ENCODE peak calls at places on chromosomes 16 and 17, in five cellular contexts. N is left cardiac atrium; V is HFFc6; Q is iris pigment epithelial cell; T is effector CD4-positive, alpha-beta T cell. O is an unnamed sample.

GRCh38 chr17:46020998-46021397 is 21.9 kb downstream of the STH start:
- DNase-seq in T (no peak), V (no peak), Q (no peak), N (no peak), O (no peak)

GRCh38 chr17:29571486-29571882 is 3.0 kb downstream of the TP53I13 start:
- DNase-seq in N (no peak), T (no peak), V (no peak), Q (no peak), O (no peak)

GRCh38 chr17:38710985-38711384 is 5.9 kb downstream of the MLLT6 start:
- DNase-seq in Q (no peak), V (no peak), T (no peak), N (no peak), O (no peak)

GRCh38 chr16:81277681-81278080 is 37.1 kb upstream of the GAN start:
- DNase-seq in Q (no peak), V (no peak), N (no peak), T (no peak), O (no peak)

GRCh38 chr17:80751460-80752368 is 207.1 kb downstream of the RPTOR start:
- DNase-seq in V (peak; percentile 76), Q (peak; percentile 65), N (no peak), T (no peak), O (no peak)

GRCh38 chr17:33267279-33267790 is 25.8 kb downstream of the ASIC2 start:
- DNase-seq in V (peak; percentile 87), T (no peak), Q (peak; percentile 80), N (no peak), O (no peak)

GRCh38 chr17:81551458-81552243 is 502 bp downstream of the FAAP100 start:
- DNase-seq in V (peak; percentile 35), Q (no peak), T (no peak), N (peak; percentile 43), O (peak; percentile 50)

GRCh38 chr16:9437115-9437514 is 345.7 kb downstream of the HAPSTR1 start:
- DNase-seq in N (no peak), T (no peak), Q (no peak), V (no peak), O (no peak)

GRCh38 chr17:74282587-74283370 is 8.7 kb downstream of the DNAI2 start:
- DNase-seq in Q (no peak), N (no peak), V (no peak), T (peak; percentile 43), O (no peak)

GRCh38 chr17:61470530-61471136 is 18.4 kb downstream of the TBX4 start:
- DNase-seq in N (no peak), T (no peak), Q (no peak), V (no peak), O (no peak)

GRCh38 chr17:5249615-5250014 is 15.0 kb upstream of the SCIMP start:
- DNase-seq in Q (peak; percentile 80), N (peak; percentile 47), V (peak; percentile 75), T (peak; percentile 46), O (no peak)

GRCh38 chr16:6966925-6967324 is 365.7 kb upstream of the RBFOX1 start:
- DNase-seq in V (no peak), T (no peak), N (no peak), Q (no peak), O (no peak)

GRCh38 chr17:77409282-77410161 is 268.8 kb downstream of the SEC14L1 start:
- DNase-seq in V (peak; percentile 28), N (peak; percentile 76), T (no peak), Q (peak; percentile 77), O (peak; percentile 84)

O was measured in left ventricle myocardium superior.